ENCODE peak calls at places on chromosomes 11 and 22, in five cellular contexts. B, O, W, G and C are unnamed samples.

GRCh38 chr22:28358244-28358777 is 321.3 kb downstream of the TTC28 start:
- DNase-seq in W (no peak), O (no peak), G (no peak), B (no peak), C (no peak)

GRCh38 chr11:56521955-56522354 is 21.1 kb downstream of the OR5M11 start:
- DNase-seq in O (no peak), G (no peak), B (no peak), W (peak), C (peak)

GRCh38 chr22:23777776-23778575 is 5.3 kb downstream of the MMP11 start:
- DNase-seq in O (no peak), W (no peak), G (no peak), B (no peak), C (no peak)

GRCh38 chr11:70552167-70552435 is 153.8 kb downstream of the CTTN start:
- DNase-seq in W (no peak), O (no peak), B (no peak), G (no peak), C (no peak)

GRCh38 chr11:29656557-29656956 is 360.3 kb downstream of the KCNA4 start:
- DNase-seq in O (no peak), B (no peak), W (no peak), G (no peak), C (no peak)

GRCh38 chr22:44328326-44328725 is 15.6 kb upstream of the SHISAL1 start:
- DNase-seq in B (no peak), W (no peak), O (no peak), G (no peak), C (no peak)

GRCh38 chr11:8964324-8965320 is at the start of gene TMEM9B:
- DNase-seq in W (peak), B (peak), G (peak), O (peak), C (peak)

GRCh38 chr11:88709567-88709966 is 356.2 kb downstream of the GRM5 start:
- DNase-seq in O (no peak), B (no peak), W (no peak), G (no peak), C (no peak)

GRCh38 chr11:121596195-121597145 is 143.7 kb upstream of the SORL1-AS1 start:
- DNase-seq in B (no peak), W (no peak), G (no peak), O (no peak), C (no peak)

GRCh38 chr11:77345621-77346020 is 44.1 kb upstream of the GDPD4 start:
- DNase-seq in B (no peak), O (no peak), G (no peak), W (no peak), C (no peak)

GRCh38 chr11:76803811-76804600 is 20.9 kb downstream of the TSKU start:
- DNase-seq in G (no peak), B (no peak), W (no peak), O (no peak), C (peak)

GRCh38 chr11:112161012-112161411 is 2.9 kb downstream of the IL18 start:
- DNase-seq in G (no peak), O (no peak), W (no peak), B (no peak), C (no peak)

GRCh38 chr22:44881246-44881600 is 128.6 kb downstream of the PHF21B start:
- DNase-seq in W (no peak), O (no peak), G (no peak), B (no peak), C (no peak)

GRCh38 chr11:6300325-6300724 is 20.0 kb downstream of the CAVIN3 start:
- DNase-seq in G (no peak), W (no peak), O (no peak), B (no peak), C (no peak)

GRCh38 chr11:82546556-82547162 is 187.0 kb downstream of the FAM181B start:
- DNase-seq in O (no peak), G (no peak), B (no peak), W (peak), C (no peak)

GRCh38 chr11:41479179-41479578 is 19.7 kb upstream of the LRRC4C start:
- DNase-seq in W (no peak), G (no peak), O (no peak), B (no peak), C (no peak)

GRCh38 chr11:84163115-84163514 is 876.9 kb upstream of the CCDC90B start:
- DNase-seq in B (no peak), O (no peak), G (no peak), W (no peak), C (no peak)

GRCh38 chr11:121965330-121965729 is 150.7 kb downstream of the BLID start:
- DNase-seq in G (no peak), B (no peak), O (no peak), W (no peak), C (no peak)